ENCODE peak calls at places on chromosomes 11 and 22, in nine cellular contexts. A is dorsolateral prefrontal cortex, G is endodermal cell, Y is GM12878, V is foreskin fibroblast, P is AG04449, I is heart left ventricle, K is lower leg skin, C is colonic mucosa. J is an unnamed sample.

GRCh38 chr11:68386331-68386978 is 74.1 kb downstream of the LRP5 start:
- DNase-seq in A (no peak), G (no peak), Y (no peak), V (no peak), P (no peak), I (no peak), K (no peak), C (no peak), J (no peak)

GRCh38 chr11:76663912-76664440 is 6.6 kb downstream of the LRRC32 start:
- DNase-seq in A (no peak), G (peak; percentile 32), Y (no peak), V (no peak), P (no peak), I (peak; percentile 7), K (no peak), C (no peak), J (no peak)

GRCh38 chr11:18890615-18891014 is 48.6 kb downstream of the MRGPRX1 start:
- DNase-seq in A (no peak), G (peak; percentile 61), Y (no peak), V (no peak), P (no peak), I (no peak), K (no peak), C (no peak), J (no peak)

GRCh38 chr11:59141673-59142460 is 789 bp upstream of the FAM111A start:
- DNase-seq in A (no peak), G (no peak), Y (no peak), V (peak; percentile 66), P (no peak), I (no peak), K (no peak), C (no peak), J (no peak)

GRCh38 chr11:124889692-124890091 is 8.0 kb downstream of the ROBO4 start:
- DNase-seq in A (no peak), G (no peak), Y (no peak), V (no peak), P (no peak), I (no peak), K (no peak), C (no peak), J (no peak)

GRCh38 chr22:42330953-42331525 is 60.6 kb upstream of the TCF20 start:
- DNase-seq in A (peak; percentile 59), G (no peak), Y (no peak), V (peak; percentile 49), P (no peak), I (no peak), K (no peak), C (peak; percentile 58), J (no peak)

GRCh38 chr11:7986768-7987559 is at the start of gene EIF3F:
- DNase-seq in A (peak; percentile 83), G (peak; percentile 97), Y (peak; percentile 100), V (peak; percentile 99), P (peak; percentile 99), I (peak; percentile 87), K (peak; percentile 99), C (peak; percentile 96), J (peak; percentile 99)

GRCh38 chr11:103961010-103961409 is 75.4 kb upstream of the DDI1 start:
- DNase-seq in A (no peak), G (no peak), Y (no peak), V (peak; percentile 74), P (no peak), I (no peak), K (no peak), C (no peak), J (no peak)

GRCh38 chr22:17201285-17201945 is 17.8 kb downstream of the ADA2 start:
- DNase-seq in A (no peak), G (peak; percentile 58), Y (no peak), V (peak; percentile 42), P (no peak), I (no peak), K (no peak), C (no peak), J (peak; percentile 7)
- TF ChIP-seq CTCF in A (no peak), G (peak; percentile 73), Y (no peak), V (peak; percentile 12), P (no peak), I (peak; percentile 10), K (no peak), C (no peak), J (peak; percentile 36)

DNA sequence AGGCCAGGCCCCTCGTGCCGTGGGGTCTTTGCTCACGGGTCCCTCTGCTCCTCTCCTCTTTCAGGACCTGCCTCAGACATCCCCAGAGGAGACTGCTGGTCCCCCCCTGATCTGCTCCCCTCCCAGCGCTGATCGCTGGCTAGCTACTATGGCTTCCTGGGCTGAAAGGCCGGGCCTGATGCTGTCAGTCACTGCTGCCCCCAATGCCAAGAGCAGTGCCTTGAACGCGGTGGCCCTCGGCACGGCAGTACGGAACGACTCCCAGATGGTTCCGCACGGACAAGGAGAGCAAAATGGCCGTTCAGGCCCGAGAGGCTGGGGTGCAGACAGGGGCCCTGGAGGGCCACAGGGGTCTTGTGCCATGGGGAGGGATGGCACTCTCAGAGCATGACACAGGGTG is 21.5 kb downstream of the SULT4A1 start:
- DNase-seq in A (no peak), G (no peak), Y (no peak), V (no peak), P (no peak), I (no peak), K (no peak), C (no peak), J (no peak)
- TF ChIP-seq CTCF in A (no peak), G (no peak), Y (no peak), V (no peak), P (no peak), I (no peak), K (no peak), C (no peak), J (no peak)

GRCh38 chr22:46884365-46884764 is 121.9 kb downstream of the TBC1D22A start:
- DNase-seq in A (no peak), G (no peak), Y (no peak), V (no peak), P (no peak), I (no peak), K (no peak), C (no peak), J (no peak)
- TF ChIP-seq CTCF in A (no peak), G (no peak), Y (no peak), V (no peak), P (no peak), I (no peak), K (no peak), C (no peak), J (no peak)

GRCh38 chr22:49647346-49648026 is 180.2 kb downstream of the BRD1 start:
- DNase-seq in A (no peak), G (no peak), Y (no peak), V (no peak), P (no peak), I (no peak), K (no peak), C (no peak), J (no peak)
- TF ChIP-seq CTCF in A (no peak), G (no peak), Y (no peak), V (no peak), P (no peak), I (no peak), K (no peak), C (no peak), J (no peak)

J was measured in AG09319.